ENCODE peak calls at places on chromosomes 4 and X, in ten cellular contexts. J is WTC11, P is thoracic aorta, N is lung, Z is cardiac fibroblast, R is neural crest cell, K is BE2C, M is H9, Q is coronary artery, G is GM06990. A is an unnamed sample.
A peak's percentile ranks its signal among the peaks of the same experiment; 100 is the strongest.

GRCh38 chrX:38069273-38069672 is 62.9 kb downstream of the SYTL5 start:
- DNase-seq in J (no peak), P (no peak), N (no peak), Z (no peak), R (no peak), K (no peak), M (no peak), Q (no peak), G (no peak), A (no peak)

GRCh38 chrX:7133036-7133412 is 14.5 kb upstream of the STS start:
- DNase-seq in J (no peak), P (no peak), N (peak; percentile 44), Z (peak; percentile 30), R (no peak), K (no peak), M (no peak), Q (no peak), G (no peak), A (no peak)

GRCh38 chrX:41824551-41824950 is 98.8 kb downstream of the CASK start:
- DNase-seq in J (no peak), P (no peak), N (no peak), Z (peak; percentile 53), R (no peak), K (no peak), M (no peak), Q (no peak), G (no peak), A (peak; percentile 49)

GRCh38 chr4:140250989-140251552 is 97.1 kb upstream of the MAML3 start:
- DNase-seq in J (no peak), P (no peak), N (no peak), Z (no peak), R (no peak), K (no peak), M (no peak), Q (no peak), G (no peak), A (no peak)

GRCh38 chrX:98962996-98963395 is 1447.1 kb downstream of the PCDH19 start:
- DNase-seq in J (no peak), P (no peak), N (no peak), Z (no peak), R (no peak), K (no peak), M (no peak), Q (no peak), G (no peak), A (no peak)

GRCh38 chrX:103360092-103360491 is 3.8 kb downstream of the TCEAL9 start:
- DNase-seq in J (no peak), P (no peak), N (no peak), Z (no peak), R (no peak), K (peak; percentile 57), M (no peak), Q (no peak), G (no peak), A (no peak)

GRCh38 chr4:38664704-38665401 is 854 bp downstream of the KLF3 start:
- DNase-seq in J (peak; percentile 56), P (no peak), N (peak; percentile 59), Z (peak; percentile 60), R (peak; percentile 27), K (peak; percentile 70), M (peak; percentile 71), Q (no peak), G (no peak), A (no peak)

GRCh38 chr4:88178633-88179231 is 20.3 kb upstream of the ABCG2 start:
- DNase-seq in J (no peak), P (no peak), N (no peak), Z (no peak), R (no peak), K (no peak), M (no peak), Q (no peak), G (no peak), A (no peak)

GRCh38 chr4:28228575-28228974 is 1367.9 kb downstream of the STIM2 start:
- DNase-seq in J (no peak), P (no peak), N (no peak), Z (no peak), R (no peak), K (no peak), M (no peak), Q (no peak), G (no peak), A (peak; percentile 15)

GRCh38 chr4:28232376-28232775 is 1371.7 kb downstream of the STIM2 start:
- DNase-seq in J (no peak), P (no peak), N (no peak), Z (no peak), R (no peak), K (no peak), M (no peak), Q (no peak), G (no peak), A (no peak)

GRCh38 chr4:28226962-28227361 is 1366.3 kb downstream of the STIM2 start:
- DNase-seq in J (no peak), P (no peak), N (no peak), Z (no peak), R (no peak), K (no peak), M (no peak), Q (no peak), G (no peak), A (no peak)

GRCh38 chr4:28225689-28226353 is 1365.2 kb downstream of the STIM2 start:
- DNase-seq in J (no peak), P (no peak), N (no peak), Z (peak; percentile 68), R (no peak), K (no peak), M (no peak), Q (no peak), G (no peak), A (no peak)

GRCh38 chr4:28229092-28229491 is 1368.5 kb downstream of the STIM2 start:
- DNase-seq in J (no peak), P (no peak), N (no peak), Z (peak; percentile 31), R (no peak), K (no peak), M (no peak), Q (no peak), G (no peak), A (no peak)
- TF ChIP-seq CTCF in J (no peak), P (no peak), N (no peak), Z (no peak), R (no peak), K (no peak), M (no peak), Q (no peak), G (no peak), A (no peak)

DNA sequence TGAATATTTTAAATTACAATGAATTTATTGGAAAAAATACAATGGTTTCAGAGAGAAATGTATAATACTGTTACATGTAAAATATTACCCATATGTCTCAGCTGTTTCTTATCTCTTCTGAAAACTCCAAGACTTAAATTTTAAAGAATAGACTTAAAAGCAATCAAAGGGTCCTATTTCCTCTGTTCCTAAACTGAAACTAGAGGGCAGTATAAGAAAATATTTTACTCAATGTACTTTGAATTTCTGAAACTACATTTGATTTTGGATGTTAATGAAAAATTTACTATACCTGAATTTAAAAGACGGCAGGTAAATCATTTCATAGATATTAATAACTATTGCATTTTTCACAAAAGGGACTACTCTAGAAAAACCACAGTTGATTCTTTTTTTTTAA is 200.2 kb downstream of the LRBA start:
- DNase-seq in J (no peak), P (no peak), N (no peak), Z (peak; percentile 7), R (no peak), K (no peak), M (no peak), Q (no peak), G (no peak), A (no peak)
- TF ChIP-seq CTCF in J (no peak), P (no peak), N (no peak), Z (no peak), R (no peak), K (no peak), M (peak; percentile 40), Q (no peak), G (no peak), A (no peak)

GRCh38 chrX:49103637-49104036 is 19.9 kb downstream of the GPKOW start:
- DNase-seq in J (no peak), P (no peak), N (no peak), Z (peak; percentile 5), R (no peak), K (no peak), M (no peak), Q (no peak), G (no peak), A (no peak)

GRCh38 chrX:49100704-49101628 is 21.3 kb upstream of the WDR45 start:
- DNase-seq in J (peak; percentile 88), P (peak; percentile 61), N (peak; percentile 92), Z (peak; percentile 94), R (peak; percentile 73), K (peak; percentile 91), M (peak; percentile 95), Q (peak; percentile 95), G (peak; percentile 95), A (peak; percentile 64)

GRCh38 chrX:49106296-49106695 is 17.2 kb downstream of the GPKOW start:
- DNase-seq in J (no peak), P (no peak), N (no peak), Z (no peak), R (no peak), K (no peak), M (no peak), Q (no peak), G (no peak), A (no peak)

GRCh38 chrX:49102221-49102620 is 21.3 kb downstream of the GPKOW start:
- DNase-seq in J (no peak), P (no peak), N (no peak), Z (no peak), R (no peak), K (no peak), M (no peak), Q (no peak), G (no peak), A (no peak)

GRCh38 chrX:49101629-49101984 is 21.9 kb upstream of the WDR45 start:
- DNase-seq in J (no peak), P (no peak), N (no peak), Z (no peak), R (no peak), K (no peak), M (peak; percentile 50), Q (no peak), G (no peak), A (no peak)
- TF ChIP-seq CTCF in J (no peak), P (no peak), N (no peak), Z (no peak), R (no peak), K (peak; percentile 24), M (peak; percentile 29), Q (no peak), G (peak; percentile 32), A (no peak)

GRCh38 chrX:87582453-87582852 is 64.9 kb downstream of the KLHL4 start:
- DNase-seq in J (no peak), P (no peak), N (no peak), Z (peak; percentile 8), R (no peak), K (no peak), M (no peak), Q (no peak), G (no peak), A (no peak)

GRCh38 chrX:87580862-87581261 is 63.3 kb downstream of the KLHL4 start:
- DNase-seq in J (no peak), P (no peak), N (no peak), Z (no peak), R (no peak), K (no peak), M (no peak), Q (no peak), G (no peak), A (no peak)

GRCh38 chrX:87578978-87579377 is 61.4 kb downstream of the KLHL4 start:
- DNase-seq in J (no peak), P (no peak), N (no peak), Z (peak; percentile 26), R (no peak), K (no peak), M (no peak), Q (no peak), G (no peak), A (no peak)

DNA sequence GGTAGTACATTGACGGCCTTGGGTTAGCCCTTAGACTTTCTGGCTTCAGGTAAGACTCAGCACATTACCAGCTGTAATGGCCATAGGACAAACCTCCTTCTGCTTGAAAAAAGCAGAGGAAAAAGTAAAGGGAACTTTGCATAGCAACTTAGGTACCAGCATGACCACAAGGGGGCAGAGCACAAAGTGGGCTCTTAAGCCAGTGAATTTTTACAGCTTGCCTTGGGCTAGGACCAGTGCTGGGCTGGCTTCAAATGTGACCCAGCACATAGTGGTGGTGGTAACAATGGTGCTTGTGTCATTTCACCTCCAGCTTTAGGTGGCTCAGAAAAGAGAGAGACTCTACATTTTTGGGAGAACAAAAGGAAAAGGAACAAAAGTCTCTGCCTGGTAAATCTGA is 66.1 kb downstream of the KLHL4 start:
- DNase-seq in J (peak; percentile 61), P (no peak), N (no peak), Z (peak; percentile 44), R (peak; percentile 25), K (peak; percentile 4), M (peak; percentile 66), Q (no peak), G (no peak), A (no peak)
- TF ChIP-seq CTCF in J (peak; percentile 39), P (no peak), N (no peak), Z (peak; percentile 38), R (peak; percentile 68), K (peak; percentile 14), M (peak; percentile 84), Q (no peak), G (peak; percentile 48), A (no peak)